ENCODE peak calls at places on chromosomes 1 and 21, in five cellular contexts. V is HCT116, R is tibial nerve, B is heart left ventricle, E is gastrocnemius medialis. M is an unnamed sample.

GRCh38 chr1:80769351-80769750 is 1031.4 kb upstream of the ADGRL2 start:
- DNase-seq in B (no peak), E (no peak), V (no peak), R (no peak), M (no peak)

GRCh38 chr21:37527716-37528115 is 161.1 kb downstream of the DYRK1A start:
- DNase-seq in B (no peak), V (no peak), R (no peak), E (no peak), M (no peak)

GRCh38 chr1:37149296-37149695 is 115.0 kb upstream of the GRIK3 start:
- DNase-seq in R (no peak), B (no peak), E (no peak), V (no peak), M (no peak)

GRCh38 chr1:27007909-27008582 is 4.6 kb downstream of the TENT5B start:
- DNase-seq in E (no peak), V (no peak), R (no peak), B (no peak), M (no peak)

GRCh38 chr1:50661626-50662025 is 238.4 kb upstream of the DMRTA2 start:
- DNase-seq in R (no peak), B (no peak), E (no peak), V (no peak), M (no peak)

GRCh38 chr21:41927727-41928409 is 25.9 kb downstream of the C2CD2 start:
- DNase-seq in E (no peak), R (no peak), V (no peak), B (no peak), M (peak; percentile 61)

GRCh38 chr1:36248250-36248894 is 24.1 kb downstream of the THRAP3 start:
- DNase-seq in E (peak; percentile 89), R (peak; percentile 58), V (peak; percentile 75), B (no peak), M (peak; percentile 90)

GRCh38 chr1:75501565-75501964 is 109.3 kb downstream of the SLC44A5 start:
- DNase-seq in E (no peak), R (no peak), V (no peak), B (no peak), M (no peak)

GRCh38 chr1:9294440-9294773 is 1.7 kb downstream of the SPSB1 start:
- DNase-seq in R (no peak), B (peak; percentile 49), E (no peak), V (no peak), M (peak; percentile 72)

GRCh38 chr1:209038735-209039134 is 544.8 kb upstream of the CAMK1G start:
- DNase-seq in B (no peak), E (no peak), V (no peak), R (no peak), M (no peak)

GRCh38 chr1:161691846-161692245 is 15.2 kb upstream of the FCRLA start:
- DNase-seq in R (no peak), E (no peak), V (no peak), B (no peak), M (no peak)
- H3K27me3 ChIP-seq in R (no peaks in the 10 kb centered on the region), E (peaks cover 2% of the 10 kb centered on the region), V (no peaks in the 10 kb centered on the region), B (no peaks in the 10 kb centered on the region), M (peaks cover 29% of the 10 kb centered on the region)

GRCh38 chr1:111739222-111739983 is at the start of gene INKA2:
- DNase-seq in B (peak; percentile 96), V (peak; percentile 74), E (peak; percentile 91), R (peak; percentile 73), M (peak; percentile 96)

GRCh38 chr1:111739984-111740765 is 980 bp upstream of the INKA2 start:
- DNase-seq in R (peak; percentile 22), V (no peak), E (peak; percentile 65), B (peak; percentile 87), M (peak; percentile 93)

GRCh38 chr1:111738133-111738435 is 1.1 kb downstream of the INKA2 start:
- DNase-seq in B (no peak), V (no peak), R (no peak), E (no peak), M (no peak)

GRCh38 chr1:111737216-111738132 is 1.7 kb downstream of the INKA2 start:
- DNase-seq in R (no peak), E (no peak), B (no peak), V (no peak), M (no peak)

GRCh38 chr1:111738436-111739221 is 566 bp downstream of the INKA2 start:
- DNase-seq in B (peak; percentile 92), R (peak; percentile 28), V (peak; percentile 49), E (peak; percentile 67), M (peak; percentile 90)
- TF ChIP-seq POLR2A in B (no peak), R (peak; percentile 29), V (no peak), E (peak; percentile 53), M (no peak)

DNA sequence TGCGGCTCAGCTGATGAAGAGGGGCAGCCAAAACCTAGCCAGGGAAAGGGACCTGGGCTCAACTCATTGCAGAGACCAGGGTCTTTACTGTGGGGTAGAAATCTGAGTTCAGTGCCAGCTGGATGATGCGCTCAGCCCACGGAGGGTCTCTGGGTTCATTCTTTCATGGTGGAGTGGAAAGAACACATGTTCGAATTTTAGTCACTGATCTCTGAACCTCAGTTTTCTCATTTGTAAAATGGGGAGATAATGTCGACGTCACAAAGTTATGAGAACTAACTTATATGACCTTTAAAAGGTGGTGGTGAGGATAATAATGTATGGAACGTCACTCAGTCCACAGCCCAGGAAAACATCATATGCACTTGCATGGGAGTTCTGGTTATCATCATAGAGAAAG is 1.1 kb upstream of the TAL1 start:
- DNase-seq in E (no peak), B (no peak), V (no peak), R (no peak), M (no peak)
- H3K27me3 ChIP-seq in E (peaks cover 51% of the 10 kb centered on the region), B (peaks cover 45% of the 10 kb centered on the region), V (no peaks in the 10 kb centered on the region), R (peaks cover 3% of the 10 kb centered on the region), M (peaks cover 59% of the 10 kb centered on the region)

GRCh38 chr1:1346501-1346890 is 2.7 kb downstream of the DVL1 start:
- DNase-seq in R (no peak), V (no peak), B (no peak), E (no peak), M (no peak)
- TF ChIP-seq POLR2A in R (no peak), V (no peak), B (no peak), E (no peak), M (no peak)

DNA sequence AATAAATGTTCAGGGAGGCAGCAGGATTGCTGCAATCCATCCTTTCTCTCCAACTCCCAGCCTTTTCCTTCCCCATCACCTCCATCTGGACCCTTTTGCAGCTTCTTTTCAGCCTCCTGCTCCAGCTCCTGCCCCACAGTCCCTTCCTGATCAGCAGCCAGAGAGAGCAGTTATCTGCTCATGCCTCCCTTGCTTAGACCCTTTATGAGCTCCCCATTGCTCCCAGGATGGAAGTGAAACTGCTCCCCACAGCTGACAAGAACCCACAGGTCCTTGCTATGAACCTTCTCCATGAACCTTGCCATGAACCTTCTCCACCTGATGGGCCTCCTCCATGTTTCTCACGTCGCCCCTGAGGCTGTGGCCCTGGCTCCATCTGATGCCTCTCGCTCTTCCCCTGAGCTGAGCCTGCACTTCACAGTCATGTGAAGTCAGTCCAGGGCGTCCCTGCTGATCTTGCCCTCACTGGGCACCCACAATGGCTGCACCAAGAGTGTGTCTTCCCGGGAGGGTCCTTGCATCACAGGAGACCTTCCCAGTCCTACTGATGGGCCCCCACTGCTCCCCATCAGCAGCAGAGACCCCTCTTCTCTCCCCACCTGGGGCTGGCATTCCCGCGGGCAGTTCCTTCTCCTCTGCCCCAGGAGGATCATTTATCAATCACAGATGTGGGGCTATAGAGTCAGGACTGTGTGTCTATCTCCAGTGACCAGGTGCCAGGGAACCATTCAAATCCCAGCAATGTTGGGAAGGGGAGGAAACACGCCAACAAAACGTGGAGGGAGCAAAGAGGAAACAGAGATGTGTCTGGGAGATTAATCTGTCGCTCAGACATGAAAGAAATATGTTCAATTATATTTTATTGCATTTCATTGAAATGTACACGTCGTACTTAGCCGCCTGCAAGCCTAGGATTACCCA is 73.1 kb downstream of the MATN1 start:
- DNase-seq in B (no peak), R (no peak), V (no peak), E (no peak), M (no peak)
- H3K27me3 ChIP-seq in B (peaks cover 10% of the 10 kb centered on the region), R (no peaks in the 10 kb centered on the region), V (no peaks in the 10 kb centered on the region), E (peaks cover 20% of the 10 kb centered on the region), M (peaks cover 20% of the 10 kb centered on the region)

DNA sequence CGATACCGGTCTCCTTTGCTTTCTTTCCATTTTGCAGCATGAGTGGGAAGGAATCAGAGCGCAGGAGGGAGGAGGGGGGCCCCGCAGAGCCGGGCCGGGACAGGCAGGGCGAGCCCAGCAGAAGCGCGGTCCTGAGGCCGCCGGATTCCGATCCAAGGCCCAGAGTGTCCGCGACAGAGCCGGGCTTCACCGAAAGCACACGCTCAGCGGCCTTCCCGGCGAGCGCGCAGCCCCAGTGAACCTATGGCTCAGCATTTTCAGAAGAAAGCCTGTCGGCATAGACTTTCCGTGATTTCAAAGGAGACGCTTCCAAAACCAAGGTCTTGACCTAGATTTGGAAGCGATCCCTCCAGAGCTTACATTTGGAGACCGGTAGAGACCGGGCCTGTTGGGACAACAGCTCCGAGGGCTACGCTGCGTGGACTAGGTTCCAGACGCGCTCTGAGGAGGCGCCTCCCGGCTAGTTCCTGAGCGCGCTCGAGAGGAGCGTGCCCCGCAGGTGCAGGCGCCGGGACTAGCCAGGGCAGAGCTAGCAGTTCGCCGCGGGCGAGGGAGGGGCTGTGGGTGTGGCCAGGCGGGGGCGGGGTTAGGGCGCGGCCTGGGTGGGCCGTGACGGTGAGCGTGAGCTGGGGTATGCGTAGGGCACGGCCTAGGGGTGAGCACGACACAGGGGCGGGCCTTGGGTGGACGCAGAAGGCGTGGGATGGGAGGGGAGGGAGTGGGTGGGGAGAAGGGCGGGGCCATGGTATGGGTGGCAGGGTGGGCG is 27.8 kb upstream of the PRSS38 start:
- DNase-seq in B (peak; percentile 97), V (peak; percentile 95), R (peak; percentile 83), E (peak; percentile 91), M (peak; percentile 97)
- TF ChIP-seq POLR2A in B (no peak), V (no peak), R (peak; percentile 56), E (peak; percentile 77), M (peak; percentile 51)

GRCh38 chr1:180227843-180228647 is 2.0 kb upstream of the LHX4 start:
- DNase-seq in E (no peak), V (no peak), R (no peak), B (no peak), M (no peak)
- H3K27me3 ChIP-seq in E (peaks cover 82% of the 10 kb centered on the region), V (peaks cover 14% of the 10 kb centered on the region), R (peaks cover 2% of the 10 kb centered on the region), B (peaks cover 68% of the 10 kb centered on the region), M (peaks cover 56% of the 10 kb centered on the region)